ENCODE peak calls at places on chromosome 17, in five cellular contexts. W is A549, Z is esophagus squamous epithelium, Q is BE2C, N is upper lobe of right lung. S is an unnamed sample.

GRCh38 chr17:37813753-37814152 is 68.9 kb upstream of the HNF1B start:
- DNase-seq in W (peak), Z (no peak), Q (no peak), N (no peak), S (no peak)

GRCh38 chr17:35167046-35167445 is 19.4 kb downstream of the UNC45B start:
- DNase-seq in W (no peak), Z (no peak), Q (no peak), N (no peak), S (no peak)

GRCh38 chr17:48048321-48049140 is at the start of gene NFE2L1:
- DNase-seq in W (peak), Z (peak), Q (peak), N (peak), S (no peak)

GRCh38 chr17:40058151-40058784 is 4.1 kb upstream of the MED24 start:
- DNase-seq in W (no peak), Z (no peak), Q (no peak), N (no peak), S (no peak)

GRCh38 chr17:62067165-62068145 is 2.4 kb upstream of the MED13 start:
- DNase-seq in W (no peak), Z (no peak), Q (no peak), N (no peak), S (no peak)

GRCh38 chr17:43418441-43419374 is 19.9 kb downstream of the ARL4D start:
- DNase-seq in W (peak), Z (no peak), Q (peak), N (no peak), S (no peak)

GRCh38 chr17:38443356-38444026 is 15.2 kb downstream of the ARHGAP23 start:
- DNase-seq in W (no peak), Z (no peak), Q (no peak), N (no peak), S (no peak)

GRCh38 chr17:61409301-61410099 is 9.9 kb downstream of the TBX2 start:
- DNase-seq in W (peak), Z (no peak), Q (peak), N (peak), S (no peak)

GRCh38 chr17:58507123-58507634 is 7.3 kb downstream of the MTMR4 start:
- DNase-seq in W (no peak), Z (no peak), Q (no peak), N (no peak), S (no peak)

GRCh38 chr17:74137416-74137815 is 66.1 kb upstream of the RPL38 start:
- DNase-seq in W (no peak), Z (no peak), Q (no peak), N (no peak), S (no peak)

GRCh38 chr17:56770427-56770826 is 63.3 kb downstream of the C17orf67 start:
- DNase-seq in W (no peak), Z (no peak), Q (no peak), N (no peak), S (no peak)

GRCh38 chr17:18158022-18158600 is 25.5 kb upstream of the ALKBH5 start:
- DNase-seq in W (peak), Z (peak), Q (peak), N (peak), S (no peak)

GRCh38 chr17:82098169-82098938 is at the start of gene FASN:
- DNase-seq in W (peak), Z (peak), Q (peak), N (peak), S (no peak)

GRCh38 chr17:1368588-1368987 is 31.4 kb downstream of the YWHAE start:
- DNase-seq in W (no peak), Z (no peak), Q (no peak), N (no peak), S (no peak)

GRCh38 chr17:19247423-19247822 is 10.3 kb downstream of the EPN2 start:
- DNase-seq in W (no peak), Z (no peak), Q (peak), N (no peak), S (no peak)

GRCh38 chr17:49603238-49603637 is 27.6 kb downstream of the NXPH3 start:
- DNase-seq in W (no peak), Z (no peak), Q (no peak), N (no peak), S (no peak)

GRCh38 chr17:50923611-50924010 is 57.5 kb upstream of the TOB1 start:
- DNase-seq in W (no peak), Z (no peak), Q (peak), N (no peak), S (no peak)

GRCh38 chr17:51050291-51051033 is 70.2 kb downstream of the SPAG9 start:
- DNase-seq in W (no peak), Z (no peak), Q (no peak), N (no peak), S (no peak)

GRCh38 chr17:5832886-5833285 is 237.3 kb upstream of the WSCD1 start:
- DNase-seq in W (peak), Z (no peak), Q (no peak), N (no peak), S (no peak)

GRCh38 chr17:81044764-81045589 is 10.0 kb downstream of the BAIAP2 start:
- DNase-seq in W (peak), Z (no peak), Q (peak), N (peak), S (no peak)

GRCh38 chr17:77843878-77844260 is 114.6 kb upstream of the TNRC6C start:
- DNase-seq in W (no peak), Z (no peak), Q (no peak), N (no peak), S (no peak)

GRCh38 chr17:45896803-45897693 is 2.7 kb downstream of the MAPT start:
- DNase-seq in W (peak), Z (no peak), Q (no peak), N (no peak), S (no peak)

GRCh38 chr17:2794116-2794803 is 2.0 kb upstream of the RAP1GAP2 start:
- DNase-seq in W (no peak), Z (no peak), Q (no peak), N (no peak), S (no peak)

GRCh38 chr17:38404174-38404943 is 23.9 kb upstream of the ARHGAP23 start:
- DNase-seq in W (no peak), Z (no peak), Q (no peak), N (no peak), S (no peak)

GRCh38 chr17:4230142-4230541 is 33.6 kb downstream of the ANKFY1 start:
- DNase-seq in W (peak), Z (no peak), Q (no peak), N (no peak), S (no peak)

GRCh38 chr17:17712268-17712924 is 31.1 kb downstream of the RAI1 start:
- DNase-seq in W (no peak), Z (no peak), Q (no peak), N (no peak), S (no peak)

GRCh38 chr17:10311131-10311530 is 61.7 kb downstream of the MYH13 start:
- DNase-seq in W (no peak), Z (no peak), Q (no peak), N (no peak), S (no peak)

GRCh38 chr17:61400786-61401279 is 1.2 kb downstream of the TBX2 start:
- DNase-seq in W (no peak), Z (no peak), Q (peak), N (peak), S (no peak)

GRCh38 chr17:47719411-47720152 is 13.5 kb upstream of the TBX21 start:
- DNase-seq in W (no peak), Z (no peak), Q (no peak), N (no peak), S (no peak)

GRCh38 chr17:21125862-21126261 is 902 bp upstream of the DHRS7B start:
- DNase-seq in W (no peak), Z (no peak), Q (no peak), N (no peak), S (no peak)

GRCh38 chr17:64202683-64203430 is 60.2 kb downstream of the TEX2 start:
- DNase-seq in W (no peak), Z (no peak), Q (no peak), N (no peak), S (no peak)

GRCh38 chr17:20306924-20307323 is 160.4 kb downstream of the LGALS9B start:
- DNase-seq in W (no peak), Z (no peak), Q (no peak), N (no peak), S (no peak)

GRCh38 chr17:50380369-50381259 is 7.6 kb downstream of the EME1 start:
- DNase-seq in W (no peak), Z (no peak), Q (no peak), N (no peak), S (no peak)

GRCh38 chr17:79803997-79804855 is 7.3 kb upstream of the CBX8 start:
- DNase-seq in W (no peak), Z (no peak), Q (no peak), N (no peak), S (no peak)

GRCh38 chr17:538096-538973 is 176.3 kb downstream of the VPS53 start:
- DNase-seq in W (no peak), Z (no peak), Q (no peak), N (no peak), S (no peak)

GRCh38 chr17:42288078-42288984 is at the start of gene STAT5A:
- DNase-seq in W (peak), Z (peak), Q (peak), N (peak), S (no peak)

GRCh38 chr17:9228408-9229159 is 207.3 kb downstream of the NTN1 start:
- DNase-seq in W (no peak), Z (no peak), Q (no peak), N (no peak), S (no peak)
- H3K4me3 ChIP-seq in W (no peak), Z (no peak), Q (no peak), N (no peak), S (no peak)

GRCh38 chr17:68759002-68759342 is 157.8 kb upstream of the FAM20A start:
- DNase-seq in W (no peak), Z (no peak), Q (no peak), N (no peak), S (no peak)
- H3K4me3 ChIP-seq in W (peak), Z (no peak), Q (no peak), N (no peak), S (no peak)

DNA sequence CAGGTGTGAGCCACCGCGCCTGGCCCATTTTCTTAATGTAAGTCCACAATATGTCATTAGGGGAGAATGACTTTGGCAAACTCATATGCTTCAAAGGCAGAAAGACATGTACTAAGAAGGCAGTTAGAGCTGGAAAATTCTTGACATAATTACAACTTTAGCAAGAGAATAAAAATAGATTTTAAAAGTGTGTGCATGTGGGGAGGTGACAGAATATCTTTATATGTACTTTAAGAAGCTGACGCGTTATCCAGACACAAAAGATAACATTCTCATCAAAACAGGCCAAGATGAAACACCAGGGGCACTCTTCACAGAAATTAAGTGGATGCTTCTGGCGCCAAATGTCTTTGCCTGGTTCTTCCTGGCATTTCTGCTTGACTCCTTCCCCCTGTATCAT is 28.2 kb downstream of the GJC1 start:
- DNase-seq in W (no peak), Z (no peak), Q (no peak), N (no peak), S (no peak)
- H3K4me3 ChIP-seq in W (no peak), Z (no peak), Q (no peak), N (no peak), S (no peak)

GRCh38 chr17:66948061-66948750 is 16.3 kb upstream of the CACNG4 start:
- DNase-seq in W (no peak), Z (no peak), Q (peak), N (peak), S (no peak)
- H3K4me3 ChIP-seq in W (no peak), Z (no peak), Q (no peak), N (no peak), S (no peak)